ENCODE peak calls at places on chromosomes 1 and 21, in six cellular contexts. U is astrocyte of the spinal cord, X is endothelial cell, Z is IMR-90, F is D721Med, H is NCI-H69. J is an unnamed sample.

GRCh38 chr1:234925440-234926251 is 203.0 kb downstream of the TOMM20 start:
- DNase-seq in H (no peak), Z (peak; percentile 99), U (peak; percentile 99), F (no peak), X (no peak), J (peak; percentile 100)

GRCh38 chr1:225915538-225915991 is 8.5 kb downstream of the PYCR2 start:
- DNase-seq in X (no peak), F (no peak), Z (no peak), U (peak; percentile 21), H (peak; percentile 33), J (no peak)

GRCh38 chr1:8061673-8062386 is 35.7 kb upstream of the ERRFI1 start:
- DNase-seq in U (peak; percentile 55), X (no peak), F (no peak), H (no peak), Z (peak; percentile 82), J (no peak)

GRCh38 chr1:81682490-81682889 is 118.2 kb upstream of the ADGRL2 start:
- DNase-seq in X (no peak), H (no peak), U (peak; percentile 46), F (no peak), Z (peak; percentile 39), J (no peak)

GRCh38 chr1:56933161-56933560 is 32.7 kb downstream of the C8B start:
- DNase-seq in U (no peak), H (no peak), X (no peak), F (no peak), Z (no peak), J (no peak)

GRCh38 chr21:43024737-43025136 is 50.4 kb downstream of the PKNOX1 start:
- DNase-seq in X (no peak), U (no peak), F (no peak), H (no peak), Z (no peak), J (no peak)

GRCh38 chr1:119542492-119542946 is 35.5 kb downstream of the HSD3B1 start:
- DNase-seq in F (no peak), U (no peak), X (no peak), H (no peak), Z (no peak), J (no peak)

GRCh38 chr1:10065344-10065685 is 32.6 kb downstream of the UBE4B start:
- DNase-seq in U (no peak), X (peak; percentile 7), F (no peak), H (no peak), Z (no peak), J (no peak)

GRCh38 chr21:28485301-28486022 is 507.2 kb downstream of the LTN1 start:
- DNase-seq in U (peak; percentile 60), X (no peak), H (no peak), Z (peak; percentile 80), F (no peak), J (peak; percentile 44)

GRCh38 chr21:33543505-33544129 is 779 bp downstream of the SON start:
- DNase-seq in Z (no peak), X (peak; percentile 80), H (peak; percentile 32), U (no peak), F (no peak), J (no peak)

GRCh38 chr1:30012455-30013440 is 710.6 kb downstream of the MATN1 start:
- DNase-seq in X (no peak), U (no peak), Z (no peak), H (no peak), F (no peak), J (no peak)

GRCh38 chr1:38571726-38572125 is 287.8 kb downstream of the RRAGC start:
- DNase-seq in F (no peak), U (no peak), Z (no peak), X (no peak), H (no peak), J (no peak)

GRCh38 chr21:18493420-18493819 is 89.8 kb upstream of the TMPRSS15 start:
- DNase-seq in U (peak; percentile 89), F (no peak), Z (no peak), X (no peak), H (peak; percentile 77), J (peak; percentile 9)

GRCh38 chr1:187474266-187474665 is 645.5 kb downstream of the PLA2G4A start:
- DNase-seq in Z (peak; percentile 80), X (no peak), H (peak; percentile 96), U (peak; percentile 62), F (no peak), J (no peak)

GRCh38 chr1:228544021-228544850 is 57.1 kb downstream of the RNF187 start:
- DNase-seq in F (no peak), H (no peak), X (no peak), Z (no peak), U (no peak), J (no peak)

GRCh38 chr1:156832434-156832833 is 15.8 kb upstream of the SH2D2A start:
- DNase-seq in U (no peak), X (no peak), H (no peak), F (no peak), Z (no peak), J (no peak)

GRCh38 chr1:159705251-159705910 is 9.0 kb downstream of the CRP start:
- DNase-seq in F (no peak), U (no peak), X (no peak), Z (no peak), H (no peak), J (no peak)

GRCh38 chr21:32412162-32412997 is at the start of gene EVA1C:
- DNase-seq in H (peak; percentile 83), U (peak; percentile 19), X (peak; percentile 20), F (no peak), Z (peak; percentile 30), J (no peak)

GRCh38 chr1:170481000-170481399 is 51.0 kb upstream of the GORAB start:
- DNase-seq in U (no peak), F (no peak), H (no peak), Z (no peak), X (no peak), J (no peak)

GRCh38 chr1:184836081-184836480 is 81.4 kb upstream of the EDEM3 start:
- DNase-seq in X (no peak), F (no peak), Z (no peak), H (no peak), U (no peak), J (no peak)

GRCh38 chr1:11062965-11063401 is 3.2 kb upstream of the SRM start:
- DNase-seq in H (peak; percentile 73), Z (no peak), U (peak; percentile 84), F (no peak), X (no peak), J (peak; percentile 93)

GRCh38 chr1:1665815-1666251 is 7.0 kb upstream of the CDK11B start:
- DNase-seq in F (no peak), Z (no peak), H (peak; percentile 5), X (peak; percentile 73), U (no peak), J (no peak)

GRCh38 chr21:45069085-45069484 is 5.3 kb upstream of the ADARB1 start:
- DNase-seq in F (peak; percentile 63), Z (no peak), X (no peak), U (no peak), H (no peak), J (no peak)

GRCh38 chr1:51953079-51953478 is 37.4 kb downstream of the RAB3B start:
- DNase-seq in Z (no peak), F (no peak), X (no peak), H (peak; percentile 65), U (no peak), J (no peak)

GRCh38 chr1:116310172-116310571 is 62.9 kb upstream of the ATP1A1 start:
- DNase-seq in X (no peak), F (no peak), U (no peak), Z (no peak), H (no peak), J (no peak)

GRCh38 chr1:184118051-184118450 is 66.5 kb downstream of the TSEN15 start:
- DNase-seq in H (no peak), X (no peak), F (no peak), Z (peak; percentile 99), U (peak; percentile 90), J (peak; percentile 84)

GRCh38 chr1:227937531-227938145 is 10.1 kb downstream of the WNT9A start:
- DNase-seq in U (no peak), X (no peak), H (no peak), Z (no peak), F (no peak), J (no peak)

J was measured in GM04503.